ENCODE peak calls at places on chromosomes 13 and 19, in four cellular contexts. Y is effector memory CD4-positive, alpha-beta T cell; U is colonic mucosa; X is heart right ventricle. P is an unnamed sample.

GRCh38 chr13:113742000-113742441 is 17.0 kb upstream of the TMEM255B start:
- DNase-seq in Y (no peak), U (peak; percentile 53), X (no peak), P (peak; percentile 40)

GRCh38 chr13:34776390-34776981 is 165.6 kb upstream of the NBEA start:
- DNase-seq in Y (no peak), U (no peak), X (no peak), P (no peak)

GRCh38 chr13:91133941-91134772 is 213.3 kb upstream of the MIR17HG start:
- DNase-seq in Y (no peak), U (peak; percentile 44), X (peak; percentile 48), P (peak; percentile 42)

GRCh38 chr13:110377178-110378175 is 70.4 kb downstream of the COL4A2 start:
- DNase-seq in Y (no peak), U (no peak), X (no peak), P (no peak)

GRCh38 chr13:21225841-21226581 is 49.6 kb downstream of the MRPL57 start:
- DNase-seq in Y (no peak), U (no peak), X (no peak), P (no peak)

GRCh38 chr19:17538684-17539287 is 16.7 kb upstream of the COLGALT1 start:
- DNase-seq in Y (no peak), U (no peak), X (no peak), P (no peak)

GRCh38 chr19:9381367-9381785 is 18.6 kb downstream of the ZNF177 start:
- DNase-seq in Y (no peak), U (no peak), X (no peak), P (no peak)

GRCh38 chr13:94419304-94419943 is 60.1 kb downstream of the DCT start:
- DNase-seq in Y (no peak), U (no peak), X (no peak), P (no peak)

GRCh38 chr19:677601-678380 is 1.6 kb downstream of the FSTL3 start:
- DNase-seq in Y (no peak), U (no peak), X (no peak), P (no peak)

GRCh38 chr19:49803529-49803856 is 9.6 kb downstream of the FUZ start:
- DNase-seq in Y (no peak), U (no peak), X (no peak), P (no peak)
- H3K36me3 ChIP-seq in Y (peaks cover 43% of the 10 kb centered on the region), U (no peaks in the 10 kb centered on the region), X (peaks cover 75% of the 10 kb centered on the region), P (peaks cover 93% of the 10 kb centered on the region)

GRCh38 chr19:15397782-15398181 is 18.2 kb upstream of the AKAP8 start:
- DNase-seq in Y (no peak), U (no peak), X (no peak), P (no peak)
- H3K36me3 ChIP-seq in Y (peaks cover 80% of the 10 kb centered on the region), U (peaks cover 44% of the 10 kb centered on the region), X (peaks cover 99% of the 10 kb centered on the region), P (peaks cover 99% of the 10 kb centered on the region)

DNA sequence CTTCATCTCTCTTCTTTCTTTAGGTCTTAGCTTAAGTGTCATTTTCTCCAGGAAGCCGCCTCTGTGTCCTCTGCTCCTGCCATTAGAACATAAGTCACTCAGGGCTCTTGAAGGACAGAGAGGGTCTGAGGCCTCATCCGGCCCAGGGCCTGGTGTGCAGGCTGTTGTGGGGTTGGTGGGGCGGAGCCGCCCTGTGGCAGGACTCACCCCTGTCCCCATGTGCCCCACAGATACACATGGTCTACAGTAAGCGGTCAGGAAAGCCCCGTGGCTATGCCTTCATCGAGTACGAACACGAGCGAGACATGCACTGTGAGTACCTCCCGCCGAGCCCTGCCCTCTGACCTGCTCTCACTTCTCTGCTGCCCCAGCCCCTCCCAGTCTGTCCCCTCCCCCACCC is 13.0 kb upstream of the LIN7B start:
- DNase-seq in Y (no peak), U (no peak), X (no peak), P (no peak)
- H3K36me3 ChIP-seq in Y (peaks cover 80% of the 10 kb centered on the region), U (peaks cover 29% of the 10 kb centered on the region), X (peaks cover 97% of the 10 kb centered on the region), P (peaks cover 100% of the 10 kb centered on the region)

GRCh38 chr19:53655042-53655665 is 23.4 kb downstream of the DPRX start:
- DNase-seq in Y (no peak), U (no peak), X (no peak), P (no peak)
- H3K36me3 ChIP-seq in Y (no peaks in the 10 kb centered on the region), U (no peaks in the 10 kb centered on the region), X (no peaks in the 10 kb centered on the region), P (no peaks in the 10 kb centered on the region)

GRCh38 chr13:24742986-24743385 is 21.0 kb upstream of the RNF17 start:
- DNase-seq in Y (no peak), U (no peak), X (no peak), P (no peak)
- H3K36me3 ChIP-seq in Y (no peaks in the 10 kb centered on the region), U (no peaks in the 10 kb centered on the region), X (no peaks in the 10 kb centered on the region), P (no peaks in the 10 kb centered on the region)

GRCh38 chr19:40337107-40337506 is 11.1 kb downstream of the C19orf47 start:
- DNase-seq in Y (no peak), U (no peak), X (no peak), P (no peak)

GRCh38 chr19:40335855-40336700 is 12.1 kb downstream of the C19orf47 start:
- DNase-seq in Y (no peak), U (no peak), X (no peak), P (no peak)

GRCh38 chr19:40339018-40339728 is 9.0 kb downstream of the C19orf47 start:
- DNase-seq in Y (no peak), U (no peak), X (no peak), P (no peak)

GRCh38 chr19:40335101-40335500 is 13.1 kb downstream of the C19orf47 start:
- DNase-seq in Y (no peak), U (no peak), X (no peak), P (no peak)

GRCh38 chr19:40337594-40337993 is 10.6 kb downstream of the C19orf47 start:
- DNase-seq in Y (no peak), U (no peak), X (no peak), P (no peak)
- H3K36me3 ChIP-seq in Y (peaks cover 17% of the 10 kb centered on the region), U (no peaks in the 10 kb centered on the region), X (peaks cover 60% of the 10 kb centered on the region), P (peaks cover 78% of the 10 kb centered on the region)

GRCh38 chr19:47381653-47382279 is 32.7 kb downstream of the DHX34 start:
- DNase-seq in Y (no peak), U (no peak), X (no peak), P (peak; percentile 30)
- H3K36me3 ChIP-seq in Y (peaks cover 35% of the 10 kb centered on the region), U (peaks cover 5% of the 10 kb centered on the region), X (peaks cover 48% of the 10 kb centered on the region), P (peaks cover 59% of the 10 kb centered on the region)